ENCODE peak calls at places on chromosomes 4 and X, in four cellular contexts. One of them, this sample, is unnamed.

GRCh38 chr4:95466791-95467190 is 82.0 kb downstream of the UNC5C start:
- DNase-seq in GM10248: no peak
- DNase-seq in GM13977: no peak
- DNase-seq in endothelial cell: no peak
- DNase-seq in this sample: no peak

GRCh38 chrX:37812110-37812509 is 32.3 kb downstream of the CYBB start:
- DNase-seq in GM10248: no peak
- DNase-seq in GM13977: no peak
- DNase-seq in endothelial cell: no peak
- DNase-seq in this sample: no peak

GRCh38 chr4:118284169-118284568 is 68.6 kb downstream of the PRSS12 start:
- DNase-seq in GM10248: peak; percentile 20
- DNase-seq in GM13977: no peak
- DNase-seq in endothelial cell: no peak
- DNase-seq in this sample: no peak

GRCh38 chr4:150852237-150852636 is 162.8 kb downstream of the LRBA start:
- DNase-seq in GM10248: no peak
- DNase-seq in GM13977: no peak
- DNase-seq in endothelial cell: no peak
- DNase-seq in this sample: no peak

GRCh38 chr4:80790152-80790551 is 240.4 kb upstream of the BMP3 start:
- DNase-seq in GM10248: no peak
- DNase-seq in GM13977: no peak
- DNase-seq in endothelial cell: no peak
- DNase-seq in this sample: no peak

GRCh38 chrX:9430346-9430745 is 34.5 kb upstream of the TBL1X start:
- DNase-seq in GM10248: no peak
- DNase-seq in GM13977: no peak
- DNase-seq in endothelial cell: no peak
- DNase-seq in this sample: no peak

GRCh38 chrX:47093248-47093647 is 15.0 kb downstream of the RGN start:
- DNase-seq in GM10248: no peak
- DNase-seq in GM13977: peak; percentile 34
- DNase-seq in endothelial cell: no peak
- DNase-seq in this sample: no peak

GRCh38 chr4:108762559-108763225 is at the start of gene ETNPPL:
- DNase-seq in GM10248: no peak
- DNase-seq in GM13977: no peak
- DNase-seq in endothelial cell: peak; percentile 62
- DNase-seq in this sample: no peak

GRCh38 chr4:88008133-88008621 is 742 bp downstream of the PKD2 start:
- DNase-seq in GM10248: peak; percentile 54
- DNase-seq in GM13977: peak; percentile 63
- DNase-seq in endothelial cell: peak; percentile 58
- DNase-seq in this sample: no peak

GRCh38 chrX:119459181-119459580 is 9.1 kb upstream of the SLC25A5 start:
- DNase-seq in GM10248: no peak
- DNase-seq in GM13977: no peak
- DNase-seq in endothelial cell: no peak
- DNase-seq in this sample: no peak

GRCh38 chr4:118682928-118683327 is 2.3 kb upstream of the METTL14 start:
- DNase-seq in GM10248: no peak
- DNase-seq in GM13977: no peak
- DNase-seq in endothelial cell: no peak
- DNase-seq in this sample: no peak

GRCh38 chr4:110092646-110093045 is 105.8 kb downstream of the ELOVL6 start:
- DNase-seq in GM10248: no peak
- DNase-seq in GM13977: no peak
- DNase-seq in endothelial cell: no peak
- DNase-seq in this sample: no peak

GRCh38 chrX:78124304-78124703 is 15.1 kb downstream of the TAF9B start:
- DNase-seq in GM10248: no peak
- DNase-seq in GM13977: no peak
- DNase-seq in endothelial cell: no peak
- DNase-seq in this sample: no peak

GRCh38 chrX:119497185-119497584 is 28.9 kb downstream of the SLC25A5 start:
- DNase-seq in GM10248: no peak
- DNase-seq in GM13977: no peak
- DNase-seq in endothelial cell: no peak
- DNase-seq in this sample: no peak

GRCh38 chr4:138007572-138007971 is 234.6 kb downstream of the SLC7A11 start:
- DNase-seq in GM10248: no peak
- DNase-seq in GM13977: no peak
- DNase-seq in endothelial cell: no peak
- DNase-seq in this sample: no peak

GRCh38 chrX:106716463-106716862 is 10.0 kb upstream of the RNF128 start:
- DNase-seq in GM10248: no peak
- DNase-seq in GM13977: no peak
- DNase-seq in endothelial cell: no peak
- DNase-seq in this sample: no peak

DNA sequence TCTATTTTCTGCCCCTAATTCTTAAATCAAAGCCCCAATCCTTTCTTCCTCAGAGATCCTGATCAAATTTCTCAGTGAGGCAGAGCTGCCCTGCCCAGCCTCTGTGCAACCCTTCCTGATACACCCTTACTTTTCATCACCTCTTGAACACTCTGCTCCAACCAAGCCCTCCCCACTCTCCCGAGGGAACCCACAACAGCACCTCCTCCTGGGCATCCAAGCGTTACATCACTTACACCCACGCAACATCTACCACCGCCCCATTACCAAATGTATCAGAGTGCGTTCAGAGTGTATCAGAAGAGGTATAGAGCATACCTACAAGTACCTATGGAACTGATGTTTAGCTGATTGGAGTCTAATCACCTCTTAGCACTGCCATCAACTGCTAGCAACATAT is 186.5 kb downstream of the RAP1GDS1 start:
- DNase-seq in GM10248: no peak
- DNase-seq in GM13977: no peak
- DNase-seq in endothelial cell: no peak
- DNase-seq in this sample: no peak
- TF ChIP-seq CTCF in GM10248: no peak
- TF ChIP-seq CTCF in GM13977: no peak
- TF ChIP-seq CTCF in endothelial cell: no peak
- TF ChIP-seq CTCF in this sample: no peak

DNA sequence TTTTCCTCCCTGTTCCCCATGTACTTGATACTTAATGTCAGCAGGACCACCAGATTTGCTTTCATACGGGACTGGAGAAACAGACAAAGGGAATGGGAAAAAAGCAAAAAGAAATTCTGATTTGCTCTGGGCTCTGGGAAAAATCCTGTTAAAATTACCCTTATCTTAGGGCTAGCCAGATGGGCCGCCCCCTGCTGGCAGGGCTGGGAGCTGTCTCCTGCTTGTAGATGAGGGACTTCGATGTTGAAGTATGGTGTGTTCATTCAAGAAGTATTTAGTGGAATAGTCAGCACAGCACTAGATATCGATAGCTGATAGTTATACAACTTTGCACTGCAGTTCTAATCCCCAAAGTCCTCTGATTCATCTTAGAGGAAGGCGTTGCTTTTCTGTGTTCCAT is 45.8 kb downstream of the BCORL1 start:
- DNase-seq in GM10248: peak; percentile 30
- DNase-seq in GM13977: no peak
- DNase-seq in endothelial cell: peak; percentile 55
- DNase-seq in this sample: peak; percentile 37
- TF ChIP-seq CTCF in GM10248: peak; percentile 67
- TF ChIP-seq CTCF in GM13977: peak; percentile 74
- TF ChIP-seq CTCF in endothelial cell: peak; percentile 55
- TF ChIP-seq CTCF in this sample: peak; percentile 69

DNA sequence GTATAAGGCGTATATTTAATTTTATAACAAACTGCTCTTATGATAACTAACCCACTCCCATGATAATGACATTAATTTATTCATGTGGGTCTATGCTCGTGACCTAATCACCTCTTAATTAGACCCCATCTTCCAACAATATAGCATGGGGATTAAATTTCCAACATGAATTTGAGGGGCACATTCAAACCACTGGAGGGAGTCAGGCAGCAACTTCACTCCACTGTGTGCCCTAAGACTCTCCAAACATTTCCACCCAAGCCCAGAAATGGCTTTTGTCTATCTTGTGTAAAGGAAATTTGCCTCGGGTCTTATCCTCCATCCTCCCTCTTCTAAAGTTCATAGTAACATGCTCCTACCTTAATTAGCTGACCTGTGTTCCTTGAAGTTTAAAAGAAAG is 616.1 kb upstream of the CPEB2 start:
- DNase-seq in GM10248: no peak
- DNase-seq in GM13977: no peak
- DNase-seq in endothelial cell: no peak
- DNase-seq in this sample: no peak
- TF ChIP-seq CTCF in GM10248: no peak
- TF ChIP-seq CTCF in GM13977: no peak
- TF ChIP-seq CTCF in endothelial cell: no peak
- TF ChIP-seq CTCF in this sample: no peak

GRCh38 chr4:140240237-140240636 is 86.3 kb upstream of the MAML3 start:
- DNase-seq in GM10248: no peak
- DNase-seq in GM13977: no peak
- DNase-seq in endothelial cell: no peak
- DNase-seq in this sample: no peak
- TF ChIP-seq CTCF in GM10248: no peak
- TF ChIP-seq CTCF in GM13977: no peak
- TF ChIP-seq CTCF in endothelial cell: no peak
- TF ChIP-seq CTCF in this sample: no peak

GRCh38 chrX:153927936-153928760 is 2.1 kb upstream of the ARHGAP4 start:
- DNase-seq in GM10248: peak; percentile 97
- DNase-seq in GM13977: peak; percentile 96
- DNase-seq in endothelial cell: peak; percentile 86
- DNase-seq in this sample: peak; percentile 85
- TF ChIP-seq CTCF in GM10248: no peak
- TF ChIP-seq CTCF in GM13977: peak; percentile 18
- TF ChIP-seq CTCF in endothelial cell: no peak
- TF ChIP-seq CTCF in this sample: no peak

GRCh38 chrX:130118396-130118795 is 8.1 kb upstream of the ELF4 start:
- DNase-seq in GM10248: no peak
- DNase-seq in GM13977: no peak
- DNase-seq in endothelial cell: no peak
- DNase-seq in this sample: no peak

GRCh38 chrX:130118941-130119640 is 8.8 kb upstream of the ELF4 start:
- DNase-seq in GM10248: no peak
- DNase-seq in GM13977: no peak
- DNase-seq in endothelial cell: no peak
- DNase-seq in this sample: no peak

GRCh38 chrX:130120321-130120731 is 10.0 kb upstream of the ELF4 start:
- DNase-seq in GM10248: peak; percentile 56
- DNase-seq in GM13977: peak; percentile 60
- DNase-seq in endothelial cell: no peak
- DNase-seq in this sample: no peak

GRCh38 chrX:130121505-130121800 is 11.2 kb upstream of the ELF4 start:
- DNase-seq in GM10248: no peak
- DNase-seq in GM13977: no peak
- DNase-seq in endothelial cell: no peak
- DNase-seq in this sample: no peak

DNA sequence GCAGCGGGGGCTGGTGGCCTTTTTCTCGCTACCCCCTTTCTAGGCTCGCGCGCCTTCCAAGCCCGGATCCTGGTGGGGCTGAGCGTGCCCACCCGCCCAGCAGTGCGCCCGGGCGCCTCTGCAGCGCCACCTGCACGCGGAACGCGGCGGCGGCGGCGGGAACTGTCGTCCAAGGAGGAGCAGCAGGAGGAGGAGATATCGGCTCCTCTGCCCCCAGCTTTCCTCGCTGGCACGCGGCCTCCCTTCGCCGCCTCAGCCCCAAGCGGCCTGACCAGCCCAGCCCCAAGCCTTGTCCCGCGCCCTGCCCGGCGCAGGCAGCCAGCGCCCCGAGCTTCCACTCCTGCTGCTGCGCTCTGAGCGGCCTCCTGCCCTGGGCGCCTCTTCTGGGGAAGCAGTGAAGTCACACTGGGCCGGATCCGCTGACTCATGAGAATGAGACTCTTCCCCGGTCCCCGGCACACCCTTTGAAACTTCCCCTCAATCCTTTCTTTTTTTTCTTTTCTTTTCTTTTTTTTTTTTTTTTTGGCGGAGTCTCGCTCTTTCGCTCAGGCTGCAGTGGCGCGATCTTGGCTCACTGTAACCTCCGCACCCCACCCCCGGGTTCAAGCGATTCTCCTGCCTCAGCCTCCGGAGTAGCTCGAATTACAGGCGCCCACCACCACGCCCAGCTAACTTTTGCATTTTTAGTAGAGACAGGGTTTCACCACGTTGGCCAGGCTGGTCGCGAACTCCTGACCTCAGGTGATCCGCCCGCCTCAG is 10.6 kb upstream of the ELF4 start:
- DNase-seq in GM10248: peak; percentile 75
- DNase-seq in GM13977: peak; percentile 79
- DNase-seq in endothelial cell: peak; percentile 74
- DNase-seq in this sample: peak; percentile 63
- TF ChIP-seq CTCF in GM10248: peak; percentile 71
- TF ChIP-seq CTCF in GM13977: peak; percentile 75
- TF ChIP-seq CTCF in endothelial cell: peak; percentile 53
- TF ChIP-seq CTCF in this sample: peak; percentile 76

DNA sequence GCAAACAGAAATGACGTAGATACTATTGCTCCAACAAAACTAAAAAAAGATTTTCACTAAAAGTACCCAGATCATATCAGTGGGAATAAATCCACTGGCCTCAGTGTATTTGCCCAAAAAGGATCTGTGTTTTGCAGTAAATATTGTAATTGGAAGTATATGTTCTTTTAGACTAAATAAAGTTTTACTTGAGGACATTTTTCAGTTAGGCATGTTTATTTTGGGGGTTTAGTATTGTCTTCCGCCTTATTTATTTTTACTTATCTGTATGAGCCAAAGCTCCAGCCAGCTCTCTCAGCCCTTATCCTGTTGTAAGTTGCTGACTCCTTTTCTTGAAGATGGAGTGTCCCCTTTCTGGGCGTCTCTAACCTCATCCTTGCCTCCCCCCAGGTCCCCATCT is 49.8 kb downstream of the PTTG2 start:
- DNase-seq in GM10248: no peak
- DNase-seq in GM13977: no peak
- DNase-seq in endothelial cell: no peak
- DNase-seq in this sample: no peak
- TF ChIP-seq CTCF in GM10248: no peak
- TF ChIP-seq CTCF in GM13977: no peak
- TF ChIP-seq CTCF in endothelial cell: no peak
- TF ChIP-seq CTCF in this sample: no peak

DNA sequence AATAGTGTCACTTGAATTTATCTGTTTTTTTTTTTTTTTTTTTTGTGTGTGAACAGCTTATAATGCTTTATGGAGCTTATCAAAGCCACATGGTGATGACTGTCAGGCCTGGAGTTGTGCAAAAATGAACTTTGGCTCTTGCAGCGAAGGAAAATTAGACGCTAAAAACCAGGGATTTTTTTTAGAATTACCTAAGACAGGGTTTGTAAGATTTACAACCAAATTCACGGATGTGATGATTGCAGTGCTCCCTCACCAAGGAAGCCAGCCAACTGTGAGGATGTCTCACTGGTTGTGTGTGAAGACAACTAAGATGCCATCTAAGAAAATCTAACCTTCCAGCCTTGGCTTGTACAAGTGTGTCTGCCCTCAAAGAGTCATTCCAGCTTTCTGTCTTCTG is 127.1 kb upstream of the SLC4A4 start:
- DNase-seq in GM10248: no peak
- DNase-seq in GM13977: no peak
- DNase-seq in endothelial cell: no peak
- DNase-seq in this sample: no peak
- TF ChIP-seq CTCF in GM10248: no peak
- TF ChIP-seq CTCF in GM13977: no peak
- TF ChIP-seq CTCF in endothelial cell: no peak
- TF ChIP-seq CTCF in this sample: no peak